ENCODE peak calls at places on chromosomes 16 and 17, in five cellular contexts. U, D, N, J and X are unnamed samples.

GRCh38 chr17:81400154-81400938 is 5.1 kb downstream of the BAHCC1 start:
- DNase-seq in U (no peak), D (no peak), N (no peak), J (no peak), X (peak)

GRCh38 chr16:73304008-73304814 is 256.3 kb upstream of the ZFHX3 start:
- DNase-seq in U (no peak), D (no peak), N (no peak), J (no peak), X (no peak)

GRCh38 chr17:66175892-66176291 is 16.0 kb downstream of the CEP112 start:
- DNase-seq in U (no peak), D (no peak), N (no peak), J (no peak), X (no peak)

GRCh38 chr17:35244345-35245195 is 1.7 kb downstream of the SLFN5 start:
- DNase-seq in U (peak), D (peak), N (peak), J (peak), X (no peak)

GRCh38 chr16:25796239-25796638 is 104.5 kb downstream of the HS3ST4 start:
- DNase-seq in U (no peak), D (no peak), N (no peak), J (no peak), X (no peak)

GRCh38 chr17:35537569-35538209 is at the start of gene SLFN12L:
- DNase-seq in U (no peak), D (no peak), N (no peak), J (peak), X (no peak)

GRCh38 chr16:84947022-84947421 is 64.3 kb downstream of the ZDHHC7 start:
- DNase-seq in U (no peak), D (no peak), N (peak), J (no peak), X (peak)

GRCh38 chr16:31082368-31083045 is 6.2 kb downstream of the PRSS53 start:
- DNase-seq in U (no peak), D (no peak), N (no peak), J (no peak), X (no peak)

GRCh38 chr16:70737377-70738082 is 51.7 kb upstream of the MTSS2 start:
- DNase-seq in U (peak), D (peak), N (peak), J (peak), X (peak)

GRCh38 chr17:41785876-41786226 is 660 bp downstream of the JUP start:
- DNase-seq in U (no peak), D (no peak), N (peak), J (no peak), X (peak)

GRCh38 chr17:47713980-47714689 is 18.9 kb upstream of the TBX21 start:
- DNase-seq in U (no peak), D (no peak), N (no peak), J (no peak), X (peak)

GRCh38 chr17:18974407-18975149 is 22.6 kb downstream of the SLC5A10 start:
- DNase-seq in U (no peak), D (no peak), N (no peak), J (no peak), X (no peak)

GRCh38 chr17:54455251-54455868 is 445.3 kb upstream of the TOM1L1 start:
- DNase-seq in U (no peak), D (no peak), N (no peak), J (no peak), X (peak)

GRCh38 chr17:78231991-78232759 is 744 bp downstream of the TMEM235 start:
- DNase-seq in U (no peak), D (no peak), N (no peak), J (peak), X (no peak)